ENCODE peak calls at places on chromosome 3, in four cellular contexts. D is A549, V is K562, N is HCT116. Q is an unnamed sample.
A peak's percentile ranks its signal among the peaks of the same experiment; 100 is the strongest.

GRCh38 chr3:182238141-182238540 is 526.4 kb downstream of the SOX2 start:
- DNase-seq in D (no peak), V (no peak), N (no peak), Q (no peak)

GRCh38 chr3:30495172-30496124 is 111.0 kb upstream of the TGFBR2 start:
- DNase-seq in D (no peak), V (no peak), N (no peak), Q (no peak)

GRCh38 chr3:150309557-150309956 is 98.5 kb upstream of the TSC22D2 start:
- DNase-seq in D (no peak), V (no peak), N (no peak), Q (no peak)

GRCh38 chr3:196179380-196180308 is 31.6 kb downstream of the ZDHHC19 start:
- DNase-seq in D (no peak), V (peak; percentile 68), N (no peak), Q (no peak)

GRCh38 chr3:173140986-173141385 is at the start of gene SPATA16:
- DNase-seq in D (no peak), V (no peak), N (no peak), Q (no peak)

GRCh38 chr3:112401617-112402016 is 68.7 kb downstream of the CD200 start:
- DNase-seq in D (no peak), V (no peak), N (no peak), Q (no peak)

GRCh38 chr3:112132975-112133448 is at the start of gene GCSAM:
- DNase-seq in D (no peak), V (no peak), N (no peak), Q (no peak)

GRCh38 chr3:44805960-44806359 is 44.4 kb downstream of the KIF15 start:
- DNase-seq in D (peak; percentile 4), V (peak; percentile 66), N (no peak), Q (no peak)

GRCh38 chr3:189551007-189551406 is 80.2 kb upstream of the TP63 start:
- DNase-seq in D (no peak), V (no peak), N (no peak), Q (no peak)

GRCh38 chr3:25021816-25022215 is 406.2 kb upstream of the RARB start:
- DNase-seq in D (no peak), V (no peak), N (no peak), Q (no peak)

GRCh38 chr3:8984512-8984911 is 21.2 kb upstream of the RAD18 start:
- DNase-seq in D (no peak), V (no peak), N (no peak), Q (no peak)

GRCh38 chr3:130582457-130583155 is 65.6 kb downstream of the COL6A6 start:
- DNase-seq in D (no peak), V (no peak), N (no peak), Q (no peak)

DNA sequence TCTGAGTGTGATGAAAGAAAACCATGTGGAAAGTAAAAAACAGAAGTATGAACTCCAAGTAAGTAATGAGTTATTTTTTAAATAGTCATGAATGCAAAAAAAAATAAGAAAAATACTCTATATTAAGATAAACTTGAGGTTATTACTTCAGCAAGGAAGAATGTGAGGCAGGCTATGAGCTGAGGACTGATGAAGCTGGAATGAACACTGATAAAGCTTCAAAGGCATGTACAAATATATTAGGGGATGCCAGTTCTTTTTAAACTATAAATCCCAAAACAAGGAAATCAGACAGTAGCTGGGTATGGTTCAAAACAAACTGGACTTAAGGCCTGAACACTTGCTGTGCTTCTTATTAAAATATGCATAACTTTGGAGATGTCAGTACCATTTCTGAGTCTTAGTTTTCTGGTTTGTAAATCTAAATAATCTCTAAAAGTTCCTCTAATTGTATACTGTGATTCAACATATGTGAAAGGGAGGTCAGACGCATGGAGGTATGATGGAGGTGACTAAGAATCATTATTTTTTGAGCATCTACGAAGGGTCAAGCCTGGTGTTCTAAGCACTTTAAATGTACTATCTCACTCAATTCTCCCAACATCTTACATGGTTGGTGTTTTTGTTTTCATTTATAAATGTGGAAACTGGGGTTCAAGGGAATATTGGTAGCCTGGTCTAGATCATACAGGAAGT is 59.7 kb downstream of the COL6A6 start:
- DNase-seq in D (no peak), V (no peak), N (no peak), Q (no peak)
- H3K27ac ChIP-seq in D (no peak overlapping the region), V (no peak overlapping the region), N (no peak overlapping the region), Q (no peak overlapping the region)

DNA sequence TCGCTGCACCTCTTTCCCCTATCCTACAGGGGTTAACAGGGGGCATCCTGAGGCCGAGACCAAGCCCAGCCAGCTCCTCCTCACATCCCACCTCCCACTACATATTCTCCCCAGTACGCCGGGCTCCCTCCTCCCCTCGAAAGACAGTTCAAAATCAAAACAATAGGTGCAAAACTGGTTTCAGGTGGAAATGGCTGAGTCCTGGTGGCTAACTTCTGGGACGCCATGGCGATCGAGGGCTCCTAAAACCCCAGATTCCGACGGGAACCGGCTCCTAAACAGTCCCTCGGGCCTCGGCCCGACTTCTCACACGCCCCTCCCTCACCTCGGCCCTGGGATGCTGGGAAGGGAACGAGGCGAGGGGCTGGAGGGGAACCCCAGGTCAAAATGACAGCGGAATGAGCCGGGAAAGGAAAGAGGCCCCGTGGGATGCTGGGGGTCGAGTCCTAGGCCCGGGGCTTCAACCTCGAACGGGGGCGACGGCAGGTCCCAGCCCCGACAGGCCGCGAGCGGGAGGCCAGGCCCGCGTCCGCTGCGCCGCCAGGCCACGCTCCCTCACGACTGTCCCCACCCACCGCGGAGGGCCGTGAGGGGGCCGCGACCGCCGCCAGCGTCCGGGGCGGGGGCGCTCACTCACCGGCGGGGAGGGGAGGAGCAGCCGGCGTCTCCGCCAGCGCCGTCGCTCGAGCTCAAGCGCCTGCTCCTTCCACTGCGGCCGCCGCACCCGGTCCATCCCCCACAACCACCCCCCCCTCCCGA is 475 bp downstream of the TMCC1 start:
- DNase-seq in D (peak; percentile 22), V (peak; percentile 80), N (no peak), Q (no peak)
- TF ChIP-seq CTCF in D (no peak), V (no peak), N (no peak), Q (no peak)

DNA sequence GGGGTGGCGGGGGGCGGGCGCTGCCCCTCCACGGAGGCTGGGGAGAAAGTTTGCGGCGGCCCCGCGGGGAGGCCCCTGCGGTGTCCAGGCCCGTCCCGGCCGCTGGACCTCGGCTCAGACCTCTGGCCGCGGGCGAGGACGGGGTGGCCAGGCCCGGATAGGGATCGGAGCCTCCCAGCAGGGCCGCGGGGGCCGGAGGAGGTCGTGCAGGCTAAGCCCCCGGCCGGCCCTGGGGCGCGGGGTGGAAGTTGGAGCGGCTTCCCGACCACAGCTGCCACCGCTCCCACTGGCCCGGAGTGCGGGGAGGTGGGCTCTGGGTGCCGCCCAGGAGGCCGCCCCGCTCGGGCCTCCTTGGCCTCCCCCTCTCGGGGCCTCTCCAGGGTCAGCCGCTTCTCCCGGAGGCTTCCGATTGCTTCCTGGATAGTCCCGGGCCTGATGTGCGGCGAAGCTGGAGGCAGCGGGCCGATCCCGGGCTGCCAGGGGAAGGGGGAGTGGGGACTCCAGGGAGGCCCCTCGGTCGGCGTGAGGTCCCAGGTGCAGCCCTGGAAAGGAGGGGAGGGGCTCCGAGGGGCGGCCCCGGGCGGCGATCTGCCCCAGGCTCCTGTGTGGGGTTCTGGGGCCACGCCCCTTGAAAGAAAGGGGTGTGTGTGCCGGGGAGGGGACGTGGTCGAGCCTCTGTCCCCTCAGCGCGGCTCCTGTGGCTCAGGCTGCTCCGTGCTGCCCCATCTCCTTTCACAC is 907 bp downstream of the PLXNA1 start:
- DNase-seq in D (no peak), V (peak; percentile 63), N (no peak), Q (no peak)
- TF ChIP-seq REST in D (no peak), V (no peak), N (no peak), Q (no peak)

GRCh38 chr3:69719723-69720122 is 19.5 kb upstream of the MITF start:
- DNase-seq in D (no peak), V (no peak), N (no peak), Q (no peak)

GRCh38 chr3:69719292-69719691 is 20.0 kb upstream of the MITF start:
- DNase-seq in D (no peak), V (no peak), N (no peak), Q (no peak)

GRCh38 chr3:69716119-69716518 is 23.1 kb upstream of the MITF start:
- DNase-seq in D (no peak), V (no peak), N (no peak), Q (no peak)

GRCh38 chr3:69720824-69721223 is 18.4 kb upstream of the MITF start:
- DNase-seq in D (no peak), V (no peak), N (no peak), Q (no peak)

GRCh38 chr3:69718832-69719231 is 20.4 kb upstream of the MITF start:
- DNase-seq in D (no peak), V (no peak), N (no peak), Q (no peak)
- H3K27ac ChIP-seq in D (no peak overlapping the region), V (peak overlapping the region; percentile 58), N (no peak overlapping the region), Q (no peak overlapping the region)

GRCh38 chr3:186220886-186221285 is 112.0 kb upstream of the ETV5 start:
- DNase-seq in D (no peak), V (no peak), N (no peak), Q (no peak)
- TF ChIP-seq CTCF in D (no peak), V (peak; percentile 36), N (no peak), Q (peak; percentile 25)

DNA sequence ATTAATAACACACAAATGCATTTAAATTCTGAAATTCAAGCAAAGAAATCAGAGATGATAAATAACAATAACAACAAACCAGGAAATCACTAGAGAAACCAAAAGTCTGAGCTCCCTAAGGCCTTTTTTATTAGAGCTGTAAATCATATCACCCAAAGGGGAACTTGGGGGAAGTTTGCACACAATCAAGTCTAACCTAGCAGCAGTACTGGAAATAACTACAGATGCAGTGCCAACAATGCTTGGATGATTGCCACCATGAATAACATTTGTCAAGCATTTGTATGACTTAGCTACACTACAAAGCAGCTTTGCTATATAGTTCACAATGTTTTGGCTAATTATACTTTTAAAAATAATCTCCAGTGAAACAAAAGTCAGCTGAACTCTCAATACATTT is 27.8 kb downstream of the SHQ1 start:
- DNase-seq in D (no peak), V (no peak), N (no peak), Q (no peak)
- TF ChIP-seq REST in D (no peak), V (no peak), N (no peak), Q (no peak)

GRCh38 chr3:13041113-13041776 is 32.0 kb downstream of the IQSEC1 start:
- DNase-seq in D (no peak), V (peak; percentile 70), N (no peak), Q (no peak)
- H3K27ac ChIP-seq in D (no peak overlapping the region), V (no peak overlapping the region), N (no peak overlapping the region), Q (no peak overlapping the region)

DNA sequence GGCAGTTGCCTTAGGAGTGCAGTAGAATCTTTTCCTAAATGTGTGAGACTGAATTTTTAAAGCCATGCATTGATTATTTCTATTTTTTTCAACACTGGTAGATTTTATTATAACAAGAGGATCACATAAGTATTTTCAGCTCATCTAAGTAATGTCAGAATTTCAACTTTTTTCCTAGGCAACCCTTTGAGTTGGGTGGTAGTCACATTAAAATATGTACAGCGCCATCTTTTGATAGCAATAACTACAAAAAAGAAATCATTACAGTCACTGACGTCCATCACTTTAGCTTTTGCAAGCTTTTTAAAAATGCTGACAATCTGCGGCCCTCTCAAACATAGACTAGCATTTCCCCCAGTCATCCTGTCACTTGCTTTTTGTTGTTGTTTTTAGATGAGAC is 384.2 kb upstream of the KCNMB2 start:
- DNase-seq in D (no peak), V (no peak), N (no peak), Q (no peak)
- TF ChIP-seq CTCF in D (no peak), V (no peak), N (no peak), Q (peak; percentile 11)